ENCODE peak calls at places on chromosome 21, in seven cellular contexts. G is heart right ventricle, T is fibroblast of lung, D is right lobe of liver, Y is tibial artery, W is gastrocnemius medialis, F is ovary. Q is an unnamed sample. For H3K36me3, the result is how much of the 10 kb centered on the place peaks cover.

GRCh38 chr21:15192243-15192642 is 127.4 kb upstream of the NRIP1 start:
- DNase-seq in F (no peak), D (no peak), Y (no peak), G (no peak), T (no peak), W (peak), Q (no peak)

GRCh38 chr21:15203740-15204139 is 138.9 kb upstream of the NRIP1 start:
- DNase-seq in W (no peak), G (no peak), F (no peak), T (no peak), D (no peak), Y (no peak), Q (no peak)

GRCh38 chr21:45455321-45456013 is 50.5 kb downstream of the COL18A1 start:
- DNase-seq in W (no peak), T (peak), Y (no peak), F (no peak), G (peak), D (peak), Q (no peak)

GRCh38 chr21:30102881-30103280 is 63.7 kb downstream of the CLDN17 start:
- DNase-seq in D (no peak), Y (no peak), G (no peak), T (no peak), F (no peak), W (no peak), Q (no peak)

GRCh38 chr21:43930848-43931384 is 65.9 kb downstream of the AGPAT3 start:
- DNase-seq in T (no peak), F (no peak), Y (no peak), W (no peak), D (no peak), G (no peak), Q (no peak)

GRCh38 chr21:14543983-14544382 is 2.1 kb downstream of the SAMSN1 start:
- DNase-seq in Y (no peak), G (no peak), T (no peak), W (no peak), F (no peak), D (no peak), Q (no peak)

GRCh38 chr21:46191686-46192575 is 7.7 kb upstream of the SPATC1L start:
- DNase-seq in T (no peak), D (no peak), F (peak), W (no peak), Y (no peak), G (no peak), Q (no peak)

GRCh38 chr21:44955141-44955802 is 15.4 kb downstream of the SLX9 start:
- DNase-seq in G (no peak), W (no peak), D (no peak), T (peak), F (no peak), Y (no peak), Q (no peak)

DNA sequence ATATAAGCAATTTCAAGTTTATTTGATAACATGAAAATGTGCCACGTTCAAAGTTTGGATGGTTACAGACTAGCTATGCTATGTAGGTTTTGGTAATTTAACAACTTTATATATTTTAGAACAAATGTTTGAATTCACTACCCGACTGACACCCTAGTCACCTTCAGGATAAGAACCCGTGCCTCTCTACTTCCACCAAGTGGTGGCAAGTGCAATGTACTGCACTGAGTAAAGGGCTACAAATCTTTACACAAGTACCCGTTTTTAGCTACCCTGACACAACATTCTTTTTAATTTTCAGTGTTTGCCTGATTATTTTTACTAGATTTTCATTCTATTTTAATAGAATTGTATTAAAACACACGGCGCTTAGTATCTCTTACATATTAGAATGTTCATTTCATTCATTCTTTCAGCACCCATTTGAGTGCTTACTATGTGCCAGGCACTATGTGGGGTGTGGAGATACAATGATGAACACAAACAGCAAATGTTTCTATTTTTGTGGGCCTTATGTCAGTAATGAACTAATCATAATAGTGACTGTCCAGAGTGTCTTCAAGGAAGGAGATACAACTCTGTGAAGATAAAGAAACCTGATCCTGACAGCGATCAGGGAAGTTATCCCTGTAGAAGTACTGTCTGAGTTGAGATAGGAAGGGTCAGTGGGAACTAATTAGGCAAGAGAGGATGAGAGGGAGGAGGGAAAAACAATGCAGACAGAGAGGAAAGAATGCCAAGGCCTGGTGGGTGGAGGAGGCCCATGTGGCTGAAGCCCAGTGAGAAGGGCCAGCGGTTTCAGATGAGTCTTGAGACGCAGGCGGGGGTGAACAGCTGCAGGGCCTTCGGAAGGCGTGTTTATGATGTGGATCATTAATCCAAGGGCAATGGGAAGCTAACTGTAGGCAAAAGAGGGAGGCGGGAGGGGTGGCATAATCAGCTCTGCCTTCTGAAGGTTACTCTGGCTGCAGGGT is 3.8 kb downstream of the LCA5L start:
- DNase-seq in F (no peak), G (no peak), T (peak), Y (no peak), D (no peak), W (no peak), Q (no peak)
- TF ChIP-seq CTCF in F (no peak), G (peak), T (peak), Y (peak), D (peak), W (peak), Q (peak)

DNA sequence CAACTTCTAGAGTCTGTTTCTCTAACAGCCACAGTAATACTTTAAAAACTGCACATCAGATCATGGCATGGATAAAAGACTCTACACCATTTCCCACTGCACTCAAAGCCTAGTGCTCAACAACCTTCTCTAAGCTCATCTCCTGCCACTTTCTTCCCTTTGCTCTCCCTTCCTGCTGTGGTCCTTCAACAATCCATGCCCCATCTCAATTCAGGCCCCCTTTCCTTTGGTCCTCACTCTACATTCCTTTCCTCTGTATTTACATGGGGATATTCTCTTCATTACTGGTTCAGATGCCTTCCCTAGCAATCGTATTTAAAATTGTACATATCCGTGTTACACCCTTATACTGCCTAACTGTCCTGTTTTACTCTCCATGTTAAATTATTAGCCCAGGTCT is 19.0 kb downstream of the SOD1 start:
- DNase-seq in G (no peak), W (no peak), D (no peak), F (no peak), Y (no peak), T (no peak), Q (no peak)
- H3K36me3 ChIP-seq in G (under half), W (under half), D (under half), F (under half), Y (under half), T (under half), Q (under half)

GRCh38 chr21:42256316-42256715 is 37.4 kb downstream of the ABCG1 start:
- DNase-seq in W (no peak), D (no peak), T (no peak), G (no peak), Y (no peak), F (no peak), Q (no peak)

GRCh38 chr21:42258150-42258884 is 39.4 kb downstream of the ABCG1 start:
- DNase-seq in W (no peak), G (peak), F (peak), T (peak), D (peak), Y (peak), Q (peak)

GRCh38 chr21:42257091-42257760 is 38.3 kb downstream of the ABCG1 start:
- DNase-seq in T (no peak), F (no peak), D (peak), Y (no peak), W (no peak), G (no peak), Q (no peak)

GRCh38 chr21:42260121-42260520 is 41.2 kb downstream of the ABCG1 start:
- DNase-seq in G (no peak), F (no peak), D (no peak), Y (no peak), T (no peak), W (no peak), Q (no peak)

DNA sequence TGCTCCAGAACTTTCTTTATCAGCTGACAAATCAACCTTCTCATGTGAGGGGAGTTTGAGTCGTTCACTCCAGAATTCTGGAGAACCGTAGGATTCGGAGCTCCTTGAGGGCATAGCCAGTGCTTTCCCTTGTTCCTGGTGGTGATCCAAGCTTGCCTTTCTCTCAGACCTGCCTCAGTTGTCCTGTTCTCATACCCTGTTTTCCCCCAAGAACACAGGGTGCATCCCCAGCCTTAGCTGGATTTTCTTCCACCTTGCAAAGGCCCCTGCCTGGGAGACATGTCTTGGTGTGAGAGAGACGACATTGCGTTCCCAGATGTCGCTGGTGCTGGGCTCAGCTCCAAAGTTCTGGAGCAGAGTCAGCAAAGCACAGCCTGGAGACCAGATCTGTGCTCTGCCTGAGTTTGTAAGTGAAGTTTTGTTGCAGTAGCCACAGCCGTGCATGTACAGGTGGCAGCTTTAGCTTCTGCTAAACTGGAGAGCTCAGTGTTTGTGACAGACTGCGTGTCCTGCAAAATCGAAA is 40.0 kb downstream of the ABCG1 start:
- DNase-seq in D (no peak), G (peak), W (no peak), F (no peak), T (no peak), Y (no peak), Q (no peak)
- TF ChIP-seq CTCF in D (no peak), G (no peak), W (no peak), F (no peak), T (no peak), Y (no peak), Q (no peak)

GRCh38 chr21:17674106-17674505 is 61.4 kb upstream of the BTG3 start:
- DNase-seq in D (no peak), T (no peak), G (no peak), W (no peak), Y (no peak), F (no peak), Q (no peak)
- H3K36me3 ChIP-seq in D (under half), T (under half), G (under half), W (under half), Y (under half), F (under half), Q (under half)

DNA sequence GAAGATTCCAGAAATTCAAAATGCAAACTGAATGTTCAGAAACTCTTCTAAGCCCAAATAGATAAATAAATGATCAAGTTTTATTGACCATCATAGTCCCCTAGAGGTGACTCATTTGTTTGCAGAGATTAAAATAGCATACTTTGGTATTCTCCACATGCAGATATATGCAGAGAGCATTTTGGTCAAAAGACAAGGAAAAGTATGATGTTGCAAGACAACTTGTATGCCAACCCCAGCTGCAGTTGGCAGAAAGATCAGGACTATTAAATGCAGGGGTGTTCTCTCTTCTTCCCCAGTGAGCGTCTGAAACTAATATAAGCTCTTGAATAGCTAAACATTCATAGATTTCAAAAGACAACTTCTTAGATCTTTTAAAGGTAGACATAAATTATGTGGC is 404.9 kb downstream of the LTN1 start:
- DNase-seq in D (no peak), T (no peak), G (no peak), W (no peak), Y (no peak), F (no peak), Q (no peak)
- TF ChIP-seq CTCF in D (no peak), T (no peak), G (no peak), W (no peak), Y (no peak), F (no peak), Q (no peak)

GRCh38 chr21:17597680-17598079 is 15.0 kb downstream of the BTG3 start:
- DNase-seq in W (no peak), Y (no peak), D (no peak), T (no peak), F (no peak), G (no peak), Q (no peak)
- H3K36me3 ChIP-seq in W (under half), Y (under half), D (under half), T (under half), F (under half), G (under half), Q (under half)

GRCh38 chr21:36658926-36659325 is 40.0 kb upstream of the SIM2 start:
- DNase-seq in D (no peak), F (no peak), T (no peak), Y (no peak), G (no peak), W (no peak), Q (no peak)

GRCh38 chr21:36663033-36663855 is 35.7 kb upstream of the SIM2 start:
- DNase-seq in F (no peak), W (no peak), Y (no peak), D (no peak), T (no peak), G (no peak), Q (no peak)

GRCh38 chr21:36657999-36658398 is 40.9 kb upstream of the SIM2 start:
- DNase-seq in W (no peak), D (no peak), G (no peak), F (no peak), T (no peak), Y (no peak), Q (no peak)

GRCh38 chr21:36664678-36665022 is 34.3 kb upstream of the SIM2 start:
- DNase-seq in G (peak), D (no peak), W (no peak), T (no peak), Y (no peak), F (no peak), Q (no peak)

GRCh38 chr21:36661511-36662309 is 37.2 kb upstream of the SIM2 start:
- DNase-seq in Y (no peak), G (no peak), F (no peak), W (no peak), D (no peak), T (peak), Q (no peak)
- TF ChIP-seq CTCF in Y (no peak), G (peak), F (no peak), W (peak), D (peak), T (peak), Q (peak)